ENCODE peak calls at places on chromosomes 5 and 9, in four cellular contexts. H, M, Z and B are unnamed samples.

GRCh38 chr9:112299514-112299913 is 33.9 kb downstream of the PTBP3 start:
- DNase-seq in H (no peak), M (no peak), Z (peak), B (no peak)

GRCh38 chr9:130988400-130988747 is 20.6 kb upstream of the LAMC3 start:
- DNase-seq in H (no peak), M (no peak), Z (no peak), B (no peak)

GRCh38 chr5:8730194-8730593 is 815.7 kb downstream of the SEMA5A start:
- DNase-seq in H (no peak), M (no peak), Z (peak), B (no peak)

GRCh38 chr5:75614165-75614564 is 2.9 kb downstream of the ANKDD1B start:
- DNase-seq in H (no peak), M (no peak), Z (peak), B (no peak)

GRCh38 chr9:133974631-133975341 is 17.3 kb downstream of the VAV2 start:
- DNase-seq in H (peak), M (peak), Z (no peak), B (no peak)

GRCh38 chr9:134477342-134477925 is 151.2 kb downstream of the RXRA start:
- DNase-seq in H (no peak), M (no peak), Z (no peak), B (no peak)

GRCh38 chr9:36358486-36358885 is 41.6 kb downstream of the RNF38 start:
- DNase-seq in H (no peak), M (no peak), Z (no peak), B (no peak)

GRCh38 chr9:109974143-109974917 is 194.3 kb downstream of the PALM2AKAP2 start:
- DNase-seq in H (peak), M (no peak), Z (no peak), B (no peak)

GRCh38 chr9:134437417-134438203 is 111.4 kb downstream of the RXRA start:
- DNase-seq in H (peak), M (no peak), Z (no peak), B (no peak)

GRCh38 chr5:159166416-159166815 is 42.9 kb downstream of the RNF145 start:
- DNase-seq in H (no peak), M (no peak), Z (no peak), B (no peak)

GRCh38 chr5:154470949-154471870 is 6.8 kb downstream of the HAND1 start:
- DNase-seq in H (no peak), M (no peak), Z (no peak), B (no peak)

DNA sequence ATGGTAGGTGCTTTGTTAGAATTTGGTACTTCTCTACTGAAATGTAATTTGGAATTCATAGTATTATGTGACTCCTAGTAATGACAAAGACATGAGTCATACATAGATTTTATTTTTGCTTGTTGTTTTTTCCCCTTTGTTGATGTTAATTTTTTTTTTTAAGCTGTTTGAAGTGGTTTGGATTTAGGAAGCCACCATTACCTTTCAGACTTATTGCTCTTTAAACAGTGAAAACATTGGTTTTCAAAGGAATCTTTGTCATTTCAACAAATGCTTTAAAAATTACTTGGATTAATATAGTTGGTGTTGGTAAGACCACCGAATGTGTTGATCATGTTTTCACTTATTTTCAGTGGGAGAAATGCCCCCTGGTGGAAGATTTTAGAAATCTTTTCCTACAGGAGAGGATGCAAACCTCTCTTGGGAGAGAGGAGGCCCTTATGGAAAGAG is 170.1 kb upstream of the PITX1 start:
- DNase-seq in H (no peak), M (no peak), Z (no peak), B (no peak)
- TF ChIP-seq CTCF in H (peak), M (no peak), Z (peak), B (no peak)

DNA sequence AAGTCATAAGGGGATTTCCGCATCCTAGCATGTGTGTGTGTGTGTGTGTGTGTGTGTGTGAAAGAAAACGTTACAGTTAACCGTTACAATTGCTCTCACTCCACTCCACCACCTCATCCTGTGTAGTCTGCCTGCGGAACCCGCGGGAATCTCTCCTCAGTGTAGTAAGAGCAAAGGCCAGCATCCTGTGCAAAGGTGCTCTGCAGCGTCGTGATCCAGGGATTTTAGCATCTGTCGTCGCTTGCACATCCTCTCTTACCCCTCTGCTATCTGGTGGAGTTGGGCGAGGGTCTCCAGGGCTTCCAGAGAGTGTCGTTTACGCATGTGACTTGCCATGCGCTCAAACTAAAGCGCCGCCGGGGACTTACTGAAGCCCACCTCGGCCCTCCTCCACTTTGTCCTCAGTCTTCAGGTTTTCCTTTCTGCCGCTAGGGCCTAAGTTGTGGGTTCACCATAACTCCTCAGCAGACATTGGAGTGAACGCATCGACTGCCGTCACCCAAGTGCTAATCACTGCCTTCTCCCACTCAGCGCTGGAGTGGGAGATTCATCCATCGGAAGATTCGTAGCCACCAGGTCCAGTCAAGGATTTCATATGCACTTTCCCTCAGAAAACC is 3.9 kb downstream of the CDKN2B start:
- DNase-seq in H (no peak), M (no peak), Z (peak), B (no peak)
- TF ChIP-seq CTCF in H (no peak), M (no peak), Z (no peak), B (no peak)

GRCh38 chr9:120874861-120875565 is 2.0 kb downstream of the PHF19 start:
- DNase-seq in H (no peak), M (no peak), Z (no peak), B (no peak)
- TF ChIP-seq CTCF in H (no peak), M (no peak), Z (no peak), B (no peak)

DNA sequence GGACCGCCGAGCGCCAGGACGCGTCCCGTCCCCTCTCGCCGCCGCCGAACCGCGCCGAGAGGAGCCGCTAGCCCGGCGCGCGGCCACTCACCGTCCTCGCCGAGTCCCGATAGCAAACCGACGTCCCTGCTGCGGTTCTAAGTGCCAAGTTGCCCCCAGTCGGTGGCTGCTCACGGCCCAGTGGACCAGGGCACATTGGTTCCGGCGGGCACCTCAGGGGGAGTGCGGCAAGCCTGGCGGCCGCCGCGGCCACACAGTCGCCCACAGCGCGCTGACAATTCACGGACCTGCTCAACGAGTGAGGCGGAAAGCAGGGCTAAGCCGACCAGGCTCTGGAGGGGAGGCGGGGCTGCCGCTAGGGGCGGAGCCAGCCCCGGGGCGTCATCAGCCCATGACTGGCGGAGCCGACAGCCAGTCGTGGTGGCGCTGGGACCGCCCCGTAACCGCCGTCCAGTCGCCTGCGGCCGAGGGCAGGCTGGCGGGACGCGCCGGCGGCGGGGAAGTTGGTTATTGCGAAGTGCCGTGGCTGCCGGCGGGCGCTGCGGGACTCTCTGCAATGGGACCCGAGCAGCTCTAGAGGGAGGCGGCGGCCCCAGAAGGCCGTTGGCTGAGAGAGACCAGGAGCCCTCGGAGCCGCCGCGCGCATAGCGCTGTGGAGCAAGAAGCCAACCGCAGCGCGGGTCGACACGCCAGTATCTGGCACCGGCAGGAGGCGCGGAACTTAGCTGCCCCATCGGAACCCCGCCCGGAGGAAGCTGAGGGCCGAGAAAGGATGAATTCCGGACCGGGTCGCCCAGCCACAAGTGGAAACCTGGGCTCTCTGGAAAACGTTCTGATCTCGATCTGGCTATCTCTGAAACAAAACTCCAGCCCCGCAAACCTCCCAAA is at the start of gene MARCHF3:
- DNase-seq in H (peak), M (peak), Z (peak), B (peak)
- TF ChIP-seq CTCF in H (peak), M (no peak), Z (peak), B (peak)

GRCh38 chr9:136949817-136950655 is 2.0 kb upstream of the LCN12 start:
- DNase-seq in H (peak), M (peak), Z (peak), B (peak)
- TF ChIP-seq CTCF in H (peak), M (peak), Z (no peak), B (peak)

GRCh38 chr5:77970891-77971290 is 194.8 kb upstream of the TBCA start:
- DNase-seq in H (no peak), M (no peak), Z (no peak), B (no peak)

GRCh38 chr5:77973253-77973609 is 197.1 kb upstream of the TBCA start:
- DNase-seq in H (no peak), M (no peak), Z (no peak), B (no peak)

GRCh38 chr5:77971965-77972544 is 195.9 kb upstream of the TBCA start:
- DNase-seq in H (no peak), M (no peak), Z (no peak), B (no peak)

GRCh38 chr5:77974576-77974975 is 198.4 kb upstream of the TBCA start:
- DNase-seq in H (no peak), M (no peak), Z (no peak), B (no peak)

DNA sequence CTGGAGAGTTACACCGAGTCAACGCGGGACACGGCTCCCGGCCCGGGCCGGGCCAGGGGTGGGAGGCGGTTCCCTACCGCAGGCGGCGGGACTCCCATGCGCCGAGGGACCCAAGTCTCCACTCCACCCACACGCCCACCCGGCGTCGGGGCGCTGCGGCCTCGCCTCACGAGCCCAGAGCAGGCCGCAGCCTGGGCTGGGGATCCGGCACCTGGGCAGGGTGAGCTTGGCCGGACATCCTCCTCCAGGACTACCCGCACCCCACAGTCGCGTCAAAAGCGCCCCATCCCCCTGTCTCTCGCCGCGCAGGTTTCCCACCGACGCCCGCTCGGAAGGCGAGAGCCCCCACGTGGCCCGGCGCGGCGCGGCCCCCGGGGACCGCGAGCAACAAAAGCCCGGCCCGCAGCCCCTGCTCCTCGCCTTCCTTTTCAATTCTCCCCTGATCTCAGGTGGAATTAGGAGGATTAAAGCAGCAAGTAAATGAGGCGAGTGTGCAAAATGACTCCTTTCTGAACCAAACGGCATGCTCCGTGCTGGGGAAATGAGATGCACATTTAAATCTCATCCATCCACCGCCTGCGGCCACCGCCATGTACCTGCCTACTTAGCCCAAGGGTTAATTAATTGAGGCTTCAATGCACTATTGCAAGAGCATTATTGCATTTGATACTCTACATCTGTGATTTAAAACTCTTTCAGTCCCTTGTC is 196.6 kb upstream of the TBCA start:
- DNase-seq in H (no peak), M (no peak), Z (no peak), B (no peak)
- TF ChIP-seq CTCF in H (no peak), M (no peak), Z (no peak), B (no peak)

DNA sequence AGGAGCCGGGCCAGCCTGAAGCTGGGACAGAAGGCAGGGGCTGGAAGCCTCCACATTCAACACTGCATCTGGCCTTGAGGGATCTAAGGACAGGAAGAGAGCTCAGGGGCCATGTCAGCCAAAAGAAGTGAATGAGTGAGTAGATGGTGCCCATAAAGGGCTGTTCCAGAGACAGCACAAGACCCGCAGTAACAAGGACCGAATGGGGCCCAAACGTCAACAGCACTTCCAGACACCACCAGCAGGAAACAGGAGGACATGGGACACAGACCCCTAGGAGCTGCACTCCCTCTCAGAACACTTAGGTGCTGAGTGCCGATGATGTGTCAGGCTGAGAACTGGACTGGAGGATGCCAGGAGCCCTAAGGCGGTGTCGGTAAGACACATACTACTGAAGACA is 114.8 kb upstream of the FAM120A start:
- DNase-seq in H (no peak), M (no peak), Z (no peak), B (no peak)
- TF ChIP-seq CTCF in H (no peak), M (no peak), Z (no peak), B (no peak)

GRCh38 chr5:34929720-34930526 is 564 bp downstream of the DNAJC21 start:
- DNase-seq in H (peak), M (peak), Z (peak), B (peak)
- TF ChIP-seq CTCF in H (no peak), M (no peak), Z (no peak), B (no peak)